ENCODE peak calls at places on chromosomes 12 and 14, in eight cellular contexts. M is ovary; O is tibial artery; K is HepG2; Y is PC-3; B is bronchial epithelial cell; L is neural progenitor cell; F is CD4-positive, alpha-beta memory T cell. S is an unnamed sample. For H3K27me3, the result is how much of the 10 kb centered on the place peaks cover.

GRCh38 chr14:76641541-76641940 is 119.7 kb upstream of the VASH1 start:
- DNase-seq in B (no peak), M (no peak), Y (no peak), K (no peak), O (no peak), L (no peak), F (no peak), S (no peak)

GRCh38 chr12:2667716-2668440 is 126.9 kb upstream of the FKBP4 start:
- DNase-seq in F (no peak), L (no peak), B (no peak), K (no peak), Y (no peak), O (peak), M (no peak), S (no peak)

GRCh38 chr12:89750821-89751227 is 42.2 kb upstream of the ATP2B1 start:
- DNase-seq in F (no peak), Y (peak), K (no peak), O (no peak), L (no peak), M (no peak), B (no peak), S (no peak)

GRCh38 chr14:88605594-88605993 is 42.8 kb downstream of the ZC3H14 start:
- DNase-seq in K (no peak), O (no peak), B (no peak), F (no peak), Y (no peak), L (no peak), M (no peak), S (no peak)

GRCh38 chr14:91035855-91036254 is 24.6 kb downstream of the RPS6KA5 start:
- DNase-seq in F (no peak), O (no peak), K (no peak), L (no peak), Y (no peak), B (no peak), M (no peak), S (no peak)

GRCh38 chr14:106883218-106883692 is 1356.9 kb downstream of the TMEM121 start:
- DNase-seq in F (peak), K (peak), O (peak), Y (peak), B (no peak), L (no peak), M (peak), S (no peak)

GRCh38 chr12:52007158-52007921 is 594 bp downstream of the TAMALIN start:
- DNase-seq in Y (no peak), O (no peak), K (no peak), L (peak), B (no peak), F (peak), M (peak), S (no peak)

GRCh38 chr12:26853303-26854027 is 20.5 kb upstream of the ITPR2 start:
- DNase-seq in Y (peak), F (peak), M (peak), B (peak), L (peak), K (peak), O (peak), S (peak)

GRCh38 chr12:89350661-89351488 is 1.4 kb downstream of the DUSP6 start:
- DNase-seq in M (no peak), Y (no peak), L (peak), B (no peak), K (no peak), O (peak), F (no peak), S (no peak)

GRCh38 chr12:132484183-132484890 is 5.6 kb upstream of the FBRSL1 start:
- DNase-seq in B (no peak), F (no peak), O (no peak), M (no peak), Y (no peak), K (no peak), L (no peak), S (no peak)

GRCh38 chr14:76497550-76498484 is 121.9 kb downstream of the ESRRB start:
- DNase-seq in B (no peak), K (no peak), L (peak), Y (peak), F (no peak), M (no peak), O (no peak), S (no peak)

GRCh38 chr12:49507139-49507538 is 31.7 kb upstream of the KCNH3 start:
- DNase-seq in B (peak), Y (peak), O (no peak), F (no peak), K (no peak), M (no peak), L (no peak), S (no peak)

GRCh38 chr12:123945441-123946151 is 27.0 kb downstream of the CCDC92 start:
- DNase-seq in O (no peak), L (no peak), F (no peak), B (no peak), M (no peak), K (no peak), Y (no peak), S (no peak)

GRCh38 chr12:121537814-121538698 is 42.8 kb downstream of the KDM2B start:
- DNase-seq in K (no peak), M (peak), O (no peak), F (no peak), B (no peak), L (peak), Y (peak), S (no peak)

GRCh38 chr14:95240859-95241813 is 78.6 kb downstream of the CLMN start:
- DNase-seq in M (no peak), K (no peak), B (no peak), L (no peak), F (no peak), O (no peak), Y (no peak), S (no peak)

GRCh38 chr12:23376238-23376637 is 573.2 kb downstream of the SOX5 start:
- DNase-seq in O (no peak), Y (no peak), F (no peak), M (no peak), K (peak), B (no peak), L (peak), S (no peak)

GRCh38 chr14:33019346-33019745 is 80.7 kb downstream of the NPAS3 start:
- DNase-seq in L (no peak), Y (no peak), B (no peak), K (no peak), F (no peak), M (no peak), O (no peak), S (no peak)

GRCh38 chr12:9348906-9349518 is 140.8 kb upstream of the PZP start:
- DNase-seq in B (no peak), M (no peak), L (no peak), O (no peak), K (no peak), F (no peak), Y (no peak), S (no peak)

GRCh38 chr12:27905285-27906126 is 67.0 kb downstream of the PTHLH start:
- DNase-seq in M (no peak), O (no peak), F (no peak), K (no peak), B (no peak), L (no peak), Y (no peak), S (no peak)

GRCh38 chr12:41962171-41962572 is 182.5 kb downstream of the GXYLT1 start:
- DNase-seq in L (no peak), K (no peak), O (peak), Y (no peak), M (peak), B (no peak), F (no peak), S (no peak)

GRCh38 chr12:50620050-50620974 is 115.5 kb downstream of the DIP2B start:
- DNase-seq in B (peak), O (no peak), K (no peak), M (no peak), Y (peak), F (no peak), L (peak), S (no peak)

GRCh38 chr14:54550514-54550913 is 16.4 kb upstream of the SAMD4A start:
- DNase-seq in B (no peak), F (no peak), M (no peak), Y (no peak), L (no peak), O (no peak), K (no peak), S (no peak)

DNA sequence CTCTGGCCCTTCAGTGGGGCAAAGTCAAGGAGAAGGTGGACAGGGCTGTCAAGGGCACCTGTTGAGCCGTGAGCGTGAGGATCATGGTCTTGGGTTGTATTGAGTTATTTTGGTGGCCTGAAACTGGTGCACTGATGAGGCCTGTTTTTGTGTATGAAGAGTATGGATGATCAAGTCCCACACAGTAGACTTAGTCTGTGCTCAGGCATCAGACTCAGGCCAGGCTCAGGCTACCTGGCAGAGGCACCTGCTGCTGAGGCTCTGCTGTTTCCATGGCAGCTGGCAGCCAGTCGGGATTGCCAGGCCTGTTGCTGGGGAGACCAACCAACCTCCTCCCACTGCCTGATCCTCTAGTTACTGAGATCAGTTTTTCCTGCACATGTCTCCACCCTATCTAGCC is 5.2 kb downstream of the JPH4 start:
- DNase-seq in L (no peak), Y (no peak), K (no peak), B (no peak), O (no peak), M (no peak), F (no peak), S (no peak)
- H3K27me3 ChIP-seq in L (under half), Y (under half), K (under half), B (under half), O (under half), M (under half), F (under half), S (under half)

GRCh38 chr12:100752841-100753240 is 41.7 kb upstream of the ANO4 start:
- DNase-seq in B (peak), F (no peak), K (no peak), O (no peak), L (no peak), M (no peak), Y (no peak), S (no peak)
- H3K4me3 ChIP-seq in B (no peak), F (no peak), K (no peak), O (no peak), L (no peak), M (no peak), Y (no peak), S (no peak)

GRCh38 chr12:48194780-48195179 is 8.3 kb downstream of the OR10AD1 start:
- DNase-seq in L (no peak), F (no peak), Y (peak), M (no peak), O (no peak), K (no peak), B (no peak), S (no peak)
- H3K27me3 ChIP-seq in L (half or more), F (under half), Y (under half), M (under half), O (under half), K (under half), B (under half), S (under half)

DNA sequence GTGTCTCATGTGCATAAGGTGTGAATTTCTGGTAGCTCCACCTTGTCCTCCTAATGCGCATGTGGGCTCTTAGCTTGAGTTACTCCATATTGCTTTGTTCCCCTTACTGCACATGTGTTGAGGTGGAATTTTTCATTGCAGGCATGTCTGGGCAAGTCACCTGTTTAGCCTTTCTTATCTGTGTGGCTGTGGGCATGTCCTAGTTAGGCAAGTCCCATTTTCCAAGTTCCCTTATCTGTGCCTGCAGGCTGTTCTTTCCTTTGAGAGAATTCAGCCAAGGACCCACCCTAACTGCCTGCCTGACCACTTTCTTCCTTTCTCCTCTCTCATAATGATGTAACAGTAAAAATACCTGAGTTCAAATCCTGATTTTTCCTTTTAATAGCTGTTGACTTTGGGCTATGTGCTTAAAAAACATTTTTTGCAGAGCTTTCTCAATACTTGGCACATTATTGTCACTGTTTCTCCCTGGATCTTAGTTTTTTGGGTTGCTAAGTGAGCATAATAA is 870.6 kb downstream of the NRXN3 start:
- DNase-seq in Y (no peak), L (no peak), B (peak), M (no peak), K (no peak), F (no peak), O (no peak), S (no peak)
- H3K4me3 ChIP-seq in Y (no peak), L (no peak), B (no peak), M (no peak), K (no peak), F (no peak), O (no peak), S (no peak)

DNA sequence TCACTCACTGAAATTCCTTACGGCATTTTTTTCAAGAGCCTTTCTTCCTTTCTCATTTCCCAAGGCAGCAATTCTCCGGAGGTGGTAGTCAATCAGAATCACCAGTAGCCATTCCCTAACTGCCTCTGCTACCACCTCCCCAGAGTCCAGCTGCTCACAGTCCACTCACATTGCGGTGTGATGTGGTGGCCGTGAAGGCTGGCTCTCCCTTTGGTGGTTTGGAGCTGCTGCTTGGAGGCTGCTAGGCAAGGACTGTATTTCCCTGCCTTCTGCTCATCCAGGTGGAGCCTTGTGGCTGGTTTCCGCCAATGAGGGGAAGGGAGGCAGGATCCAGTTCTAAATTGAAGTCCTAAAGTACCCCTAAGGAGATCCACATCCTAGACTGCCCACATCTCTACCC is 222.0 kb downstream of the ANO2 start:
- DNase-seq in K (no peak), O (no peak), Y (no peak), F (no peak), L (peak), M (no peak), B (no peak), S (no peak)
- H3K27me3 ChIP-seq in K (under half), O (under half), Y (under half), F (under half), L (under half), M (under half), B (under half), S (under half)

S was measured in lung.